ENCODE peak calls at places on chromosome 13, in six cellular contexts. R, P, O, U, H and B are unnamed samples.

GRCh38 chr13:46211521-46212351 is at the start of gene LRRC63:
- DNase-seq in O (peak; percentile 82), U (peak; percentile 66), H (peak; percentile 69), P (peak; percentile 65), R (peak; percentile 93), B (peak; percentile 66)

GRCh38 chr13:113005076-113005865 is 36.3 kb downstream of the MCF2L start:
- DNase-seq in H (no peak), R (no peak), O (no peak), U (no peak), P (no peak), B (no peak)

GRCh38 chr13:99327133-99327532 is 19.9 kb upstream of the GPR183 start:
- DNase-seq in H (no peak), U (no peak), P (no peak), R (no peak), O (no peak), B (no peak)

GRCh38 chr13:77372275-77372674 is 45.4 kb upstream of the MYCBP2 start:
- DNase-seq in U (no peak), H (no peak), R (no peak), O (no peak), P (no peak), B (no peak)

GRCh38 chr13:61045197-61045596 is 370.5 kb downstream of the PCDH20 start:
- DNase-seq in P (no peak), O (no peak), R (no peak), H (no peak), U (no peak), B (no peak)

GRCh38 chr13:105363747-105364177 is 1171.7 kb downstream of the EFNB2 start:
- DNase-seq in O (no peak), H (no peak), R (no peak), U (peak; percentile 93), P (no peak), B (peak; percentile 68)

GRCh38 chr13:57858376-57858775 is 226.8 kb downstream of the PCDH17 start:
- DNase-seq in H (no peak), U (no peak), R (no peak), P (no peak), O (no peak), B (no peak)

GRCh38 chr13:35994131-35994966 is 136.8 kb downstream of the DCLK1 start:
- DNase-seq in H (no peak), U (no peak), P (no peak), O (no peak), R (peak; percentile 85), B (no peak)

GRCh38 chr13:91158015-91158390 is 189.5 kb upstream of the MIR17HG start:
- DNase-seq in H (no peak), P (no peak), O (no peak), U (no peak), R (no peak), B (no peak)

GRCh38 chr13:20064128-20064527 is 96.7 kb downstream of the GJA3 start:
- DNase-seq in H (no peak), U (no peak), R (no peak), O (no peak), P (no peak), B (no peak)

GRCh38 chr13:34765446-34766180 is 176.5 kb upstream of the NBEA start:
- DNase-seq in U (no peak), O (no peak), R (no peak), P (no peak), H (no peak), B (no peak)

GRCh38 chr13:99605417-99606321 is 104.4 kb downstream of the TM9SF2 start:
- DNase-seq in U (no peak), P (peak; percentile 9), H (peak; percentile 27), R (peak; percentile 78), O (peak; percentile 35), B (no peak)

GRCh38 chr13:113426591-113426986 is 26.7 kb downstream of the ADPRHL1 start:
- DNase-seq in O (no peak), H (no peak), P (no peak), U (no peak), R (no peak), B (no peak)

GRCh38 chr13:110023729-110024645 is 237.6 kb upstream of the IRS2 start:
- DNase-seq in O (no peak), H (no peak), R (peak; percentile 84), P (no peak), U (peak; percentile 36), B (no peak)

GRCh38 chr13:23384111-23384510 is 49.4 kb downstream of the SACS start:
- DNase-seq in U (no peak), P (no peak), H (no peak), R (no peak), O (no peak), B (no peak)

GRCh38 chr13:79079351-79079839 is 326.7 kb downstream of the RBM26 start:
- DNase-seq in P (no peak), U (no peak), O (no peak), H (no peak), R (no peak), B (no peak)

GRCh38 chr13:111479412-111479811 is 159.0 kb downstream of the TEX29 start:
- DNase-seq in U (no peak), H (no peak), P (no peak), R (no peak), O (no peak), B (no peak)

GRCh38 chr13:20000062-20000552 is 41.6 kb downstream of the ZMYM2 start:
- DNase-seq in U (no peak), P (no peak), O (no peak), R (no peak), H (no peak), B (no peak)

GRCh38 chr13:20566917-20567755 is at the start of gene IFT88:
- DNase-seq in O (peak; percentile 74), H (peak; percentile 86), R (peak; percentile 97), P (peak; percentile 63), U (peak; percentile 73), B (peak; percentile 85)

GRCh38 chr13:36885901-36886300 is 34.1 kb downstream of the SMAD9 start:
- DNase-seq in U (no peak), P (no peak), R (no peak), H (no peak), O (no peak), B (no peak)

GRCh38 chr13:102903659-102904407 is 58.0 kb downstream of the ERCC5 start:
- DNase-seq in P (no peak), H (peak; percentile 6), O (peak; percentile 6), R (no peak), U (no peak), B (no peak)

GRCh38 chr13:32175307-32175706 is 139.9 kb downstream of the ZAR1L start:
- DNase-seq in H (no peak), U (no peak), R (no peak), P (no peak), O (no peak), B (no peak)

GRCh38 chr13:49476529-49476928 is 19.2 kb upstream of the PHF11 start:
- DNase-seq in R (no peak), P (no peak), H (no peak), O (no peak), U (no peak), B (no peak)

GRCh38 chr13:111901301-111901905 is 165.5 kb upstream of the SOX1 start:
- DNase-seq in O (no peak), H (no peak), P (no peak), R (peak; percentile 55), U (no peak), B (no peak)

GRCh38 chr13:45218689-45219088 is 17.8 kb upstream of the KCTD4 start:
- DNase-seq in P (no peak), U (no peak), O (no peak), R (no peak), H (no peak), B (no peak)

GRCh38 chr13:23506821-23507210 is 63.4 kb upstream of the TNFRSF19 start:
- DNase-seq in H (no peak), U (no peak), O (no peak), P (no peak), R (no peak), B (no peak)